ENCODE peak calls at places on chromosomes 4 and X, in nine cellular contexts. M, H, Y, U, F, I, J, T and X are unnamed samples.

GRCh38 chr4:113450681-113451080 is 310.9 kb downstream of the CAMK2D start:
- DNase-seq in F (no peak), Y (no peak), I (no peak), M (no peak), J (no peak), T (no peak), U (no peak), H (no peak), X (no peak)

GRCh38 chrX:120653000-120653399 is 23.1 kb upstream of the C1GALT1C1 start:
- DNase-seq in F (no peak), U (no peak), H (no peak), M (no peak), T (no peak), I (no peak), Y (no peak), J (peak; percentile 2), X (no peak)

GRCh38 chrX:80879143-80879542 is 69.5 kb upstream of the BRWD3 start:
- DNase-seq in J (peak; percentile 1), Y (no peak), M (peak; percentile 0), H (no peak), F (no peak), I (no peak), T (no peak), U (no peak), X (no peak)

GRCh38 chr4:147707892-147708672 is 23.8 kb upstream of the ARHGAP10 start:
- DNase-seq in Y (peak; percentile 63), I (peak; percentile 49), U (no peak), F (peak; percentile 59), H (peak; percentile 43), M (peak; percentile 71), T (no peak), J (peak; percentile 34), X (peak; percentile 51)

GRCh38 chrX:107669276-107669675 is 41.0 kb downstream of the PRPS1 start:
- DNase-seq in Y (no peak), U (no peak), T (no peak), M (no peak), J (no peak), H (no peak), F (peak; percentile 24), I (no peak), X (no peak)

GRCh38 chrX:69218407-69218806 is 53.2 kb upstream of the PJA1 start:
- DNase-seq in Y (no peak), U (no peak), I (no peak), H (no peak), M (no peak), J (no peak), F (no peak), T (no peak), X (no peak)

GRCh38 chr4:163548481-163549243 is 54.2 kb downstream of the TMA16 start:
- DNase-seq in T (no peak), U (peak; percentile 32), I (peak; percentile 54), J (peak; percentile 59), H (no peak), F (peak; percentile 24), M (peak; percentile 65), Y (peak; percentile 70), X (peak; percentile 44)

GRCh38 chr4:37615720-37616063 is 70.5 kb downstream of the RELL1 start:
- DNase-seq in H (no peak), T (no peak), M (no peak), I (no peak), J (no peak), Y (no peak), U (no peak), F (no peak), X (no peak)

GRCh38 chr4:139550724-139551429 is 5.1 kb downstream of the SETD7 start:
- DNase-seq in T (no peak), J (no peak), I (peak; percentile 37), U (no peak), H (peak; percentile 38), M (no peak), Y (peak; percentile 40), F (no peak), X (no peak)

GRCh38 chrX:11530621-11531020 is 135.1 kb downstream of the ARHGAP6 start:
- DNase-seq in U (no peak), J (no peak), T (no peak), F (no peak), I (no peak), M (no peak), H (peak; percentile 25), Y (no peak), X (no peak)

GRCh38 chr4:54898941-54899340 is 226.5 kb downstream of the KDR start:
- DNase-seq in J (no peak), Y (no peak), M (no peak), H (no peak), U (no peak), T (no peak), F (no peak), I (no peak), X (no peak)

GRCh38 chrX:103687073-103687695 is 685 bp upstream of the MORF4L2 start:
- DNase-seq in J (peak; percentile 83), Y (peak; percentile 91), T (peak; percentile 30), H (peak; percentile 90), I (peak; percentile 81), U (peak; percentile 34), F (peak; percentile 88), M (peak; percentile 89), X (peak; percentile 53)

GRCh38 chr4:138659041-138659565 is 356.5 kb upstream of the NOCT start:
- DNase-seq in T (no peak), U (no peak), H (no peak), M (no peak), J (no peak), I (no peak), Y (peak; percentile 11), F (no peak), X (no peak)